ENCODE peak calls at places on chromosomes 4 and X, in eight cellular contexts. M is fibroblast of mammary gland; K is stimulated activated CD4-positive, alpha-beta T cell treated with anti-CD3 and anti-CD28 coated beads, Interleukin-4, amount 100 ng/mL, for 48 hours; A is hippocampal formation; C is ureter; O is ACHN; U is activated T-cell treated with anti-CD3 and anti-CD28 coated beads for 24 hours; L is heart right ventricle. S is an unnamed sample.

GRCh38 chr4:4995103-4995761 is 24.0 kb downstream of the CYTL1 start:
- DNase-seq in M (peak; percentile 65), K (peak; percentile 33), A (peak; percentile 7), C (peak; percentile 66), O (peak; percentile 68), U (peak; percentile 25), L (peak; percentile 66), S (peak; percentile 53)

GRCh38 chr4:6546681-6547447 is 28.1 kb upstream of the MAN2B2 start:
- DNase-seq in M (peak; percentile 71), K (peak; percentile 32), A (peak; percentile 66), C (no peak), O (peak; percentile 61), U (peak; percentile 17), L (peak; percentile 36), S (peak; percentile 30)

GRCh38 chrX:118564498-118564897 is 68.9 kb downstream of the DOCK11 start:
- DNase-seq in M (no peak), K (no peak), A (no peak), C (no peak), O (no peak), U (no peak), L (no peak), S (no peak)

GRCh38 chrX:153878969-153879653 is 6.9 kb downstream of the L1CAM start:
- DNase-seq in M (no peak), K (no peak), A (no peak), C (no peak), O (no peak), U (no peak), L (no peak), S (no peak)

GRCh38 chr4:5887361-5888221 is 5.3 kb downstream of the CRMP1 start:
- DNase-seq in M (no peak), K (no peak), A (no peak), C (no peak), O (no peak), U (no peak), L (no peak), S (no peak)

GRCh38 chr4:181760560-181760959 is 482.6 kb upstream of the TENM3 start:
- DNase-seq in M (no peak), K (no peak), A (no peak), C (no peak), O (no peak), U (no peak), L (no peak), S (no peak)

GRCh38 chrX:27996132-27996531 is 14.9 kb upstream of the DCAF8L1 start:
- DNase-seq in M (no peak), K (no peak), A (no peak), C (no peak), O (no peak), U (no peak), L (no peak), S (no peak)

GRCh38 chrX:137171626-137172025 is 137.8 kb upstream of the GPR101 start:
- DNase-seq in M (no peak), K (no peak), A (no peak), C (no peak), O (no peak), U (no peak), L (no peak), S (no peak)

GRCh38 chr4:165027762-165028402 is 3.9 kb upstream of the TRIM60 start:
- DNase-seq in M (peak; percentile 12), K (no peak), A (no peak), C (no peak), O (no peak), U (no peak), L (no peak), S (peak; percentile 81)